ENCODE peak calls at places on chromosome 15, in six cellular contexts. J, Z, Q, S, T and W are unnamed samples.
A peak's percentile ranks its signal among the peaks of the same experiment; 100 is the strongest.

GRCh38 chr15:63008333-63009049 is 34.1 kb upstream of the TPM1 start:
- DNase-seq in Q (no peak), Z (no peak), S (no peak), J (no peak), T (no peak), W (no peak)

GRCh38 chr15:58332676-58333400 is 99.0 kb upstream of the LIPC start:
- DNase-seq in Q (peak; percentile 36), S (peak; percentile 66), T (no peak), Z (peak; percentile 44), J (no peak), W (peak; percentile 80)

GRCh38 chr15:55016225-55016624 is 180.5 kb downstream of the RSL24D1 start:
- DNase-seq in Q (no peak), Z (no peak), S (no peak), T (no peak), J (no peak), W (no peak)

GRCh38 chr15:65421360-65422215 is 1.2 kb downstream of the IGDCC4 start:
- DNase-seq in Q (peak; percentile 68), J (peak; percentile 47), Z (peak; percentile 58), S (peak; percentile 94), T (peak; percentile 36), W (peak; percentile 67)

GRCh38 chr15:47283231-47283630 is 434.1 kb upstream of the SEMA6D start:
- DNase-seq in S (no peak), Z (no peak), T (no peak), Q (no peak), J (no peak), W (no peak)

GRCh38 chr15:29835301-29835700 is 13.0 kb upstream of the TJP1 start:
- DNase-seq in J (no peak), S (no peak), T (no peak), Q (no peak), Z (no peak), W (peak; percentile 62)

GRCh38 chr15:35663956-35664355 is 118.0 kb upstream of the DPH6 start:
- DNase-seq in Q (no peak), Z (no peak), S (no peak), J (no peak), T (no peak), W (peak; percentile 47)

GRCh38 chr15:58314593-58315216 is 117.1 kb upstream of the LIPC start:
- DNase-seq in J (no peak), S (no peak), Z (no peak), T (no peak), Q (no peak), W (no peak)

GRCh38 chr15:31036783-31037182 is 45.4 kb upstream of the MTMR10 start:
- DNase-seq in Q (no peak), J (no peak), T (no peak), Z (no peak), S (no peak), W (no peak)

GRCh38 chr15:74783072-74783807 is 1.4 kb downstream of the CSK start:
- DNase-seq in Z (peak; percentile 76), J (no peak), S (no peak), T (no peak), Q (peak; percentile 49), W (peak; percentile 54)

GRCh38 chr15:29420188-29420587 is 150.6 kb upstream of the NSMCE3 start:
- DNase-seq in Z (peak; percentile 19), Q (no peak), T (no peak), J (no peak), S (no peak), W (no peak)

GRCh38 chr15:52217186-52217585 is 26.0 kb upstream of the GNB5 start:
- DNase-seq in T (no peak), Q (peak; percentile 9), Z (peak; percentile 70), J (peak; percentile 23), S (no peak), W (no peak)

GRCh38 chr15:56856934-56857333 is 61.5 kb upstream of the TCF12 start:
- DNase-seq in J (no peak), Q (no peak), S (no peak), T (no peak), Z (no peak), W (no peak)

DNA sequence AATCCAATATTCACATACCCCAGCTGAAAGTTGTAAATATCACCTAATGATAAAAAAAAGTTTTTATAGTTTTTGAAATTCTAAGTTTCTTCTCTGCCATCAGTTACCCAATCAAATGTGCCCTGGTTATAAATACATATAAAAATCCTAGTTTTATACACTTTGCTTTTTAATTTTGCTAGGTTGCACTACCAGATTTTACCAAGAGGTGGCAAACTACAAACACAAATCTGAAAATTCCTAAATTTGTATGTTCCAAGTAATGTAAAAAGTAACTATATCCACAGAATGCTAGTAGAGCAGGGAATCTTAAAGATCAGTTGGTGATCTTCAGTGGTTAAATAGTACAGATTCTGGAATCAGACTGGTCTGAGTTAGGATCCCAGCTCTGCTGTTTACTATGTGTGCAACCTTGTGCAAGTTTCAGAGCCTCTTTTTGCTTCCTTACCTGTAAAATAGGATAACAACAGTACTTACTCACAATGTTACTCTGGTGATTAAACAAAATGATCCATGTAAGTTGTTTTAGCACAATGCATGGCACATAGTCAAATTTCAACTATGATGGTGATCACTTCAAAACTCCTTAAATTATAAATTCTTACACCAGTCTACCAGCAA is 11.0 kb downstream of the TRPM7 start:
- DNase-seq in Q (no peak), J (no peak), T (no peak), S (peak; percentile 67), Z (peak; percentile 21), W (peak; percentile 60)
- TF ChIP-seq CTCF in Q (peak; percentile 77), J (peak; percentile 98), T (peak; percentile 78), S (peak; percentile 58), Z (peak; percentile 42), W (peak; percentile 67)

GRCh38 chr15:78313383-78313782 is 14.0 kb upstream of the SKIC8 start:
- DNase-seq in J (no peak), Q (no peak), S (no peak), Z (no peak), T (no peak), W (no peak)

GRCh38 chr15:78316211-78317077 is 17.0 kb upstream of the SKIC8 start:
- DNase-seq in J (no peak), Z (peak; percentile 50), T (no peak), S (no peak), Q (no peak), W (no peak)

GRCh38 chr15:78317145-78317836 is 17.9 kb upstream of the SKIC8 start:
- DNase-seq in J (no peak), Q (peak; percentile 52), T (no peak), S (no peak), Z (no peak), W (no peak)

GRCh38 chr15:78314181-78314581 is 14.8 kb upstream of the SKIC8 start:
- DNase-seq in S (no peak), J (no peak), T (no peak), Q (no peak), Z (no peak), W (no peak)

DNA sequence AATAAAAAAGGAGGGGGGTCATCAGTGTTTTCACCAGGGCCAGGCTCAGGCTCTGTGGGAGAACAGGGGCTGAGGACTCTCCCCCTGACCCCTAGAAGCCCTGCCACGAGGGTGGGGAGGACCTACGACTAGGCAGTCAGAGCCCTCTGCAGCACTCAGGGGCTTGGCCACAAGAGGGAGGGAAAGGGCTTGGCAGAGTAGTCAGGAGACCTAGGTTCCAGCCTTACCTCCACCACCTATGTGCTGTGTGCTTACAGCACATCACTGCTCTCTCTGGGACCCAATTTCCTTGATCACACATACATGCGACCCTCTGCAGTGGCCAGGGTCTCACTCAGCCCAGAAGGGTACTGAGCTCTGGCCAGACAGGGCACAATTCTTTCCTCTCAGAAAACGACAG is 16.3 kb upstream of the SKIC8 start:
- DNase-seq in Z (peak; percentile 50), T (no peak), Q (peak; percentile 40), J (peak; percentile 34), S (no peak), W (peak; percentile 42)
- TF ChIP-seq CTCF in Z (peak; percentile 46), T (no peak), Q (peak; percentile 51), J (no peak), S (peak; percentile 42), W (peak; percentile 58)

GRCh38 chr15:64361259-64361658 is 5.3 kb upstream of the CSNK1G1 start:
- DNase-seq in S (no peak), T (no peak), Q (no peak), Z (no peak), J (no peak), W (no peak)

GRCh38 chr15:64355559-64356442 is at the start of gene CSNK1G1:
- DNase-seq in Q (peak; percentile 92), T (peak; percentile 93), S (peak; percentile 99), Z (peak; percentile 96), J (peak; percentile 93), W (peak; percentile 99)

GRCh38 chr15:64351265-64351664 is 4.7 kb downstream of the CSNK1G1 start:
- DNase-seq in S (no peak), T (no peak), Z (no peak), Q (no peak), J (no peak), W (no peak)

GRCh38 chr15:64354683-64355558 is 1.1 kb downstream of the CSNK1G1 start:
- DNase-seq in T (no peak), Q (no peak), Z (peak; percentile 17), J (no peak), S (no peak), W (no peak)

DNA sequence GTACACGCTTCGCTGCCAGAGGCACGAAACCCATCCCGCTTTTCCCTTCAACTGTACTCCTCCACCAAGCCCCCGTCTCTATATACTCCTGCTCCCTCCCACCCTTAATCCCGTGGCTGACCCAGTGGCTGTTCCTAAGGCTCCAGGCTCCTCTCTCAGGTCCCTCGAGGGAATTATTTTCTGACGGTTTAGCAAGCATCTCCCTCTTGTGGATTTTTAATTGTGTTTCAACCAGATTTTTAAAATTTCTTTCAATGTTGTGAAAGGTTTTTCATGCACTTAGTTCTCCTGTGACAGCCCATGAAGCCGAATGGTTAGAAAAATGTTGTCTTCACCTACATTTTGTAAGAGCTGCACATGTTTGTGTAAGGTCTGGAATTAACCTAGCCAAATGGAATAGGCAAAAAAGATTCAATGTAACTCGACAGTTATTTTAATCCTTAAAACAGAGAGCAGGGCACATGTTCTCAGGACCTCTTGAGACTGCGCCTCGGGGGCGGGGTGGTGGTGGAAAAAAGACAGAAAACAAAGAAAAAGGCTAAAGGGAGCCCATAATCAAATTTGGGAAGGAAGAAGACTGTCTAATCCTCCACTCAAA is 569 bp upstream of the CSNK1G1 start:
- DNase-seq in J (no peak), S (no peak), Q (no peak), T (no peak), Z (no peak), W (peak; percentile 94)
- TF ChIP-seq CTCF in J (no peak), S (peak; percentile 36), Q (peak; percentile 92), T (no peak), Z (no peak), W (peak; percentile 66)

GRCh38 chr15:38564557-38565286 is at the start of gene RASGRP1:
- DNase-seq in Z (peak; percentile 92), T (peak; percentile 61), J (peak; percentile 67), S (peak; percentile 41), Q (peak; percentile 63), W (peak; percentile 50)
- TF ChIP-seq CTCF in Z (peak; percentile 38), T (no peak), J (no peak), S (peak; percentile 20), Q (peak; percentile 50), W (peak; percentile 34)

GRCh38 chr15:85318048-85318731 is 62.2 kb upstream of the AKAP13 start:
- DNase-seq in J (no peak), S (peak; percentile 97), Q (no peak), T (no peak), Z (peak; percentile 91), W (peak; percentile 98)
- TF ChIP-seq CTCF in J (no peak), S (peak; percentile 22), Q (no peak), T (no peak), Z (peak; percentile 16), W (peak; percentile 50)